ENCODE peak calls at places on chromosomes 11 and 22, in four cellular contexts. E is SK-N-SH, S is K562, N is GM12878. B is an unnamed sample.

GRCh38 chr11:41659990-41660389 is 200.5 kb upstream of the LRRC4C start:
- DNase-seq in N (no peak), E (no peak), S (no peak), B (no peak)

GRCh38 chr11:125305346-125305745 is 140.8 kb downstream of the PKNOX2 start:
- DNase-seq in N (no peak), S (no peak), E (no peak), B (no peak)

GRCh38 chr11:93734427-93735222 is 6.7 kb downstream of the TAF1D start:
- DNase-seq in N (no peak), E (no peak), S (no peak), B (no peak)

GRCh38 chr22:31036671-31037550 is 44.2 kb upstream of the SMTN start:
- DNase-seq in S (no peak), E (no peak), N (no peak), B (no peak)

GRCh38 chr22:35383679-35384071 is 2.8 kb downstream of the HMOX1 start:
- DNase-seq in N (no peak), S (no peak), E (no peak), B (no peak)

GRCh38 chr22:19942886-19943664 is 1.5 kb upstream of the TXNRD2 start:
- DNase-seq in S (no peak), E (no peak), N (no peak), B (no peak)

GRCh38 chr22:40525250-40525884 is 111.2 kb downstream of the MRTFA start:
- DNase-seq in S (peak; percentile 26), N (no peak), E (no peak), B (peak; percentile 64)

GRCh38 chr11:107819361-107820014 is 39.1 kb downstream of the SLC35F2 start:
- DNase-seq in E (no peak), S (no peak), N (no peak), B (no peak)

GRCh38 chr22:40665312-40665711 is 14.0 kb upstream of the MCHR1 start:
- DNase-seq in E (no peak), N (no peak), S (no peak), B (no peak)

GRCh38 chr11:45145421-45146071 is 893 bp upstream of the PRDM11 start:
- DNase-seq in N (no peak), E (no peak), S (no peak), B (peak; percentile 83)

GRCh38 chr11:25927391-25927790 is 404.5 kb upstream of the ANO3 start:
- DNase-seq in E (no peak), N (no peak), S (no peak), B (no peak)

GRCh38 chr11:1553808-1554594 is 18.1 kb downstream of the DUSP8 start:
- DNase-seq in E (no peak), S (no peak), N (no peak), B (peak; percentile 82)

GRCh38 chr22:35986085-35986484 is 42.5 kb downstream of the RBFOX2 start:
- DNase-seq in E (no peak), N (no peak), S (no peak), B (no peak)

GRCh38 chr11:110818032-110818687 is 105.9 kb upstream of the ARHGAP20 start:
- DNase-seq in N (no peak), S (no peak), E (no peak), B (no peak)

GRCh38 chr11:57160665-57161064 is 21.1 kb upstream of the LRRC55 start:
- DNase-seq in N (no peak), E (no peak), S (no peak), B (no peak)

GRCh38 chr11:57164317-57164716 is 17.4 kb upstream of the LRRC55 start:
- DNase-seq in E (no peak), S (no peak), N (no peak), B (no peak)

GRCh38 chr11:57161351-57161750 is 20.4 kb upstream of the LRRC55 start:
- DNase-seq in N (no peak), S (no peak), E (no peak), B (no peak)

GRCh38 chr11:57162179-57162898 is 19.4 kb upstream of the LRRC55 start:
- DNase-seq in E (no peak), N (no peak), S (no peak), B (no peak)

GRCh38 chr11:57163160-57163868 is 18.4 kb upstream of the LRRC55 start:
- DNase-seq in N (no peak), S (no peak), E (no peak), B (no peak)
- TF ChIP-seq USF1 in N (no peak), S (no peak), E (no peak), B (no peak)

GRCh38 chr11:112042961-112043304 is 17.7 kb downstream of the DLAT start:
- DNase-seq in N (no peak), E (no peak), S (no peak), B (no peak)
- TF ChIP-seq USF1 in N (no peak), E (no peak), S (no peak), B (no peak)

DNA sequence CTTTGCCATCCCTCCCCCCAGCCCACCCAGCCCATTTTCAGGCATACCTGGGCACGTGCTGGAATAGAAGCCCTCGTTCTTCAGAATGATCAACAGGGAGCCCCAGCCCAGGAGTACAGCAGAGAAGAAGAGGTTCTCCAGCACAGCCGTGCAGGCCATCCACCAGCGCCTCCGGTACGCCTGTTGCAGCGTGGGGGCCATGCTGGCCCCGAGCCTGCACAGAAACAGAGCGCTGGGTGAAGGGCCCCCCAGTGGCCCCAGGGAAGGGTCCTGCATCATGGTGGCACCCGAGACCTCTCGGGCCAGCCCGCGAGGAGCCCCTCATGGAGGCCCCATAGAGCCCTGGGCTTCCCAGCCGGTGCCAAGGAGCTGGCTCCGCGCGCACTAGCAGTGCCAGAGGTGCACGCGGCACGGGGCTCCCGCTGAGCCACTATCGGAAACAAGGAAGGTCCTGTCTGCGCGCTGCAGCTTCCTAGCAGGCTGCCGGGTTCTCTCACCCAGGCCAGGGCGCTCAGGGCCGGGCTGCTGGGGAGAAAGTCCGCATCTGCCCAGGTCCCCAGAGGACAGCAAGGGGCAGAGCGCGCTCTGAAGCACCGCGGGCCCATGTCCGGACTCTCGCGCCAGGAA is 1.5 kb downstream of the SLC43A1 start:
- DNase-seq in E (peak; percentile 72), S (no peak), N (no peak), B (peak; percentile 70)
- TF ChIP-seq USF1 in E (no peak), S (no peak), N (no peak), B (no peak)

DNA sequence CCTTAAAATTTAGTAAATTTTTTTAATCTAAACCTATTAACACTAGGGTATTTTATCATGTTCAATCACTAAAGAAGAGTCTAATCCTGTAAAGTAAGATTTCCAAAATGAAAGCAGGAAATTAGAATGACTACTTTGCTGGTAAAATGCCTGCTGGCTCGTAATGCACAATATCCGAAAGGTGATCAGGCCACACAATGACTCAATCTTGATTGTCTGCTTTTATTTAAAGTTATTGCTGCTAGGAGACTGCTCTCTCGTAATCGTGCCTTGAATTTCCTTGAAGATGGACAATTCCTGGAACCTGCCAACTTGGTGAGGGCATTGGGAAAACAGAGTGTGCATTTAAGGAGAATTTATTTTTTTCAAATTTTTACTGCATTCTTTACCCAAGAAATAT is 1786.5 kb upstream of the RAG2 start:
- DNase-seq in E (no peak), S (no peak), N (no peak), B (no peak)
- TF ChIP-seq USF1 in E (no peak), S (no peak), N (no peak), B (no peak)

GRCh38 chr11:50182486-50182885 is 149.8 kb downstream of the OR4C45 start:
- DNase-seq in N (no peak), E (no peak), S (no peak), B (no peak)
- TF ChIP-seq USF1 in N (no peak), E (no peak), S (no peak), B (no peak)

DNA sequence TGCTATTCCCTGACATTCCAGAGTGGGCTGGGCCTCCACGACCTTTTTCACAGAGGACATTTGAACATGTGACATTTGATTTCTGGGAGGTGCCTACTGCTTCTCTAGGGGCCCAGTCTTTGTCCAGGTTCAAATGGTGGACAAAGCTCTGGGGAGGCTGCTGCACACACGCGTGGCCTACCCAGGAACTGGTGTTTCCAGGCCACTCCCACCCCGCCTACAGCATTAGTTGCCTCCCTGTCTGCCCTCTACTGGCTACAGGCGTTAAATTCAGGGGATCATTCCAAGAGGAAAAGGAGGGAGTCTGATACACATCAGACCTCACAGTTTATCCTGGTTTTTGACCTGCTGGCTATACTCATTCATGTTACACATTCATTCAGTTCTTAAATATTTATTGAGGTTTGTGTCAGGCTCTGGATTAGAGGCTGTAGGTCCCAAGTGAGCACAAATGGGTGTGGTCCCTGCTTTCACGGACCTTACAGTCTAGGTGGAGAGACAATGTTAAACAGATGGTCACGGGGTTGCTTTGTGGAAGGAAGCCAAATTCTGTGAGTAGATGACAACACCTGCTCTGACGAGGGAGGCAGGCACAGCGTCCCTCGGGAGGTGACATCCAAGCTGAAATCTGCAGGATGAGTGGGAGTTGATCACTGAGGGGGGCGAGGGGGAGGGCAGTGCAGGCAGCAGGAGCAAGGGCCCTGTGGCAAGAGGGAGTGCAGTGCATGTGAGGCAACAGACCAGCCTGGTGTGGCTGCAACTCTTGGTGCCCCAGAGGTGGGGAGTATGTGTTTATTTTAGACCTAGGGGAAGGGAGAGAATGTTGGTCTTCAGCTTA is 11.8 kb downstream of the TUB start:
- DNase-seq in N (no peak), S (peak; percentile 88), E (peak; percentile 90), B (peak; percentile 70)
- TF ChIP-seq USF1 in N (no peak), S (no peak), E (no peak), B (no peak)

GRCh38 chr22:37427711-37428635 is 694 bp upstream of the ELFN2 start:
- DNase-seq in N (no peak), S (no peak), E (peak; percentile 70), B (peak; percentile 35)
- TF ChIP-seq USF1 in N (no peak), S (no peak), E (no peak), B (no peak)

GRCh38 chr22:45564349-45565030 is 61.8 kb downstream of the FBLN1 start:
- DNase-seq in E (no peak), S (no peak), N (no peak), B (no peak)

GRCh38 chr22:45565171-45565570 is 62.5 kb downstream of the FBLN1 start:
- DNase-seq in S (no peak), N (no peak), E (no peak), B (no peak)

GRCh38 chr22:45562102-45562501 is 59.4 kb downstream of the FBLN1 start:
- DNase-seq in S (no peak), N (no peak), E (no peak), B (no peak)

GRCh38 chr22:45562537-45563361 is 60.1 kb downstream of the FBLN1 start:
- DNase-seq in S (no peak), N (no peak), E (no peak), B (no peak)

DNA sequence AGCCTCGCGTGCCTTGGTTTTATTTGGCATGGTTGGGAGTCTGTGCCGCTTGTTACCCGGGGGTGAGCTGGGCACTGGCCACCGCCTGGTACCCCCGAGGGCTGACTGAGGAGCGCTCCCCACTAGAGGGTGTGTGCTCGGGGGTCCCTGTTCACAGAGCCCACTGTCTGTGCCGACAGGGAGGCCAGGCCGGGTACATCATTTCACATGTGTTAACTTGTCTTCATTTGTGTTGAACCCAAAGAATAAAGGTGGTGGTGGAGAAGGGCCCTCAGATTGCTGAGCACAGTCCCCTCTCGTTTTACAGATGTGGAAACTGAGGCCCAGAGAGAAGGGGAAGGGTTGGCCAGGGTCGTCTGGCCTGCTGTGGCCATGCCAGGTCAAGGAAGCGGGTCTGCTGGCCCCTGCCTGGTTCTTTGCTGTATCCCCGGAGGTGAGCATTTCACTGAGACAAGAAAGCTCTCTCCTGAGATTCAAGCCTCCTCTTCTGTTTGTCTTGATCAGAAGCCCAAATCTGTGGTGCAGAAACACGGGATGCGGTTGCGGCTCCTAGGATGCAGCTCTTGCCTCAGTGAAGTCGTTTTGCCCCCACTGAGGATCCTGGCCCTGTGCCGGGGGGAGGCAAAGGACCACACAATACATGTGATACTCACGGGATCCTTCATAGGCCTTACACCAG is 60.8 kb downstream of the FBLN1 start:
- DNase-seq in S (no peak), N (no peak), E (no peak), B (no peak)
- TF ChIP-seq USF1 in S (no peak), N (no peak), E (no peak), B (no peak)

B was measured in WTC11.